ENCODE peak calls at places on chromosome 22, in nine cellular contexts. B is pancreas, A is HepG2, D is foreskin fibroblast, V is thoracic aorta, L is tibial nerve, Y is esophagus squamous epithelium, Q is tibial artery, I is brain microvascular endothelial cell. H is an unnamed sample.
A peak's percentile ranks its signal among the peaks of the same experiment; 100 is the strongest.

GRCh38 chr22:24423519-24424000 is 3.8 kb upstream of the ADORA2A start:
- DNase-seq in B (no peak), Q (no peak), D (peak; percentile 65), A (no peak), I (no peak), Y (no peak), L (no peak), V (no peak), H (peak; percentile 33)

GRCh38 chr22:17218341-17218740 is 894 bp downstream of the ADA2 start:
- DNase-seq in Q (no peak), Y (no peak), I (no peak), L (no peak), D (no peak), V (no peak), B (no peak), A (no peak), H (no peak)

GRCh38 chr22:45064313-45065268 is 54.8 kb upstream of the PHF21B start:
- DNase-seq in V (no peak), Q (no peak), I (peak; percentile 73), L (no peak), A (no peak), B (no peak), Y (no peak), D (peak; percentile 85), H (peak; percentile 78)

GRCh38 chr22:32204211-32204855 is 540 bp downstream of the RFPL2 start:
- DNase-seq in D (no peak), I (no peak), B (no peak), Y (no peak), L (no peak), Q (no peak), V (no peak), A (peak; percentile 9), H (no peak)

GRCh38 chr22:34111210-34111824 is 191.0 kb upstream of the LARGE1 start:
- DNase-seq in L (no peak), B (no peak), A (peak; percentile 22), V (no peak), Q (no peak), I (no peak), Y (no peak), D (peak; percentile 1), H (peak; percentile 40)

GRCh38 chr22:35839811-35840739 is 122.4 kb downstream of the APOL5 start:
- DNase-seq in D (peak; percentile 99), L (peak; percentile 63), V (peak; percentile 76), B (peak; percentile 80), I (peak; percentile 95), A (no peak), Q (peak; percentile 90), Y (peak; percentile 22), H (peak; percentile 99)

GRCh38 chr22:25364281-25364680 is 144.8 kb downstream of the CRYBB2 start:
- DNase-seq in Q (peak; percentile 52), B (no peak), L (peak; percentile 4), V (no peak), Y (no peak), A (no peak), D (no peak), I (no peak), H (no peak)

GRCh38 chr22:24761888-24762675 is 12.4 kb downstream of the PIWIL3 start:
- DNase-seq in D (peak; percentile 9), V (no peak), Y (no peak), B (no peak), L (no peak), A (no peak), I (no peak), Q (no peak), H (peak; percentile 84)

GRCh38 chr22:19843857-19844422 is 10.7 kb downstream of the GNB1L start:
- DNase-seq in Q (no peak), Y (no peak), L (no peak), V (no peak), A (no peak), D (no peak), I (no peak), B (no peak), H (no peak)

GRCh38 chr22:19846620-19847344 is 7.9 kb downstream of the GNB1L start:
- DNase-seq in Y (no peak), A (no peak), D (no peak), L (no peak), I (no peak), B (no peak), Q (no peak), V (no peak), H (no peak)

GRCh38 chr22:19843107-19843856 is 11.4 kb downstream of the GNB1L start:
- DNase-seq in V (no peak), A (no peak), L (no peak), Y (no peak), I (no peak), D (no peak), Q (no peak), B (no peak), H (no peak)

GRCh38 chr22:19845369-19845722 is 9.3 kb downstream of the GNB1L start:
- DNase-seq in Y (no peak), V (no peak), A (no peak), L (no peak), I (no peak), D (no peak), B (no peak), Q (no peak), H (no peak)

DNA sequence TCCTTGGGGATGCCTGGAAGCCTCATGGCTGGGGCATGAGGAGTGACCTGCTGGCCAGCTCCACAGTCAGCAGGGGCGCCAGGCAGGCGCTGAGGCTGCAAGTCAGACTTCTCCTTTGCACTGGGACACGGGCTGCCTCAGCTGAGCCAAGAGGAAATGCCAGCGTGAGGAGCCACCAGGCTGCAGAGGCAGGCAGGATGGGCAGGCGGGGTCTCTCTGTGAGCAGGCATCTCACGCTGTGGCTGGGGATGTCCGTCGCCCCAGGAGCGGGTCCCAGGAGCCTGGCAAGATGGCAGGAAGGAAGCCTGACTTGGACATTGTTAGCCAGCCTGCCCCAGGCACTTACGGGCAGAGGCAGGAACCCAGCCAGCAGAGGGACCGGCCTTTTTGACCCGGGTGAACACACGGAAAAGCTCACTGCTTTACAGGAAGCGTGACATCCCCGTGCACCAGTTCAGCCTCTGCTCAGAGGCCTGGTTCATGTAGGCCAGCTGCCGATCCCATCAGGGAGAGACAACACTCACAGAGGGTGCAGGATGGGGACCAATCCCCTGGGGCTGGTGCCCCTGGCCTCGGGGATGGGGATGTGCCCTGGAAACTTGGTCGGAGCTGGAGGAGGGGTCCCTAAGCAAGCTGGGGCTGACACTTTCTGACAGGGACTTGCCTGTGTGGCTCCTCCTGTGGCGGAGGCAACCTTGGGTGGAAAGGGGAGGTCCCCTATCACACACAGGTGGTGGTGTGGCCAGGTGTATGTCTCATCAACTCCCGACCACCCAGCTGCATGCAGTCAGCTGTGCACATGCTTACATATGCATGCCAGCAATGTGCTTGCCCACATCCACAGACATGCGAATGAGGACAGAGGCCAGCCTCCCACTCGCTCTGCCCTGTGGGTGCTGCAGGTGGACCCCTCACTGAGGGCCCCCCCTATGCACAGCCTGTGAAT is 10.0 kb downstream of the GNB1L start:
- DNase-seq in L (no peak), Y (no peak), V (no peak), A (no peak), B (no peak), D (peak; percentile 87), I (peak; percentile 33), Q (peak; percentile 83), H (peak; percentile 67)
- H3K4me3 ChIP-seq in L (no peak overlapping the region), Y (peak overlapping the region; percentile 21), V (peak overlapping the region; percentile 48), A (no peak overlapping the region), B (no peak overlapping the region), D (no peak overlapping the region), I (no peak overlapping the region), Q (peak overlapping the region; percentile 17), H (no peak overlapping the region)

DNA sequence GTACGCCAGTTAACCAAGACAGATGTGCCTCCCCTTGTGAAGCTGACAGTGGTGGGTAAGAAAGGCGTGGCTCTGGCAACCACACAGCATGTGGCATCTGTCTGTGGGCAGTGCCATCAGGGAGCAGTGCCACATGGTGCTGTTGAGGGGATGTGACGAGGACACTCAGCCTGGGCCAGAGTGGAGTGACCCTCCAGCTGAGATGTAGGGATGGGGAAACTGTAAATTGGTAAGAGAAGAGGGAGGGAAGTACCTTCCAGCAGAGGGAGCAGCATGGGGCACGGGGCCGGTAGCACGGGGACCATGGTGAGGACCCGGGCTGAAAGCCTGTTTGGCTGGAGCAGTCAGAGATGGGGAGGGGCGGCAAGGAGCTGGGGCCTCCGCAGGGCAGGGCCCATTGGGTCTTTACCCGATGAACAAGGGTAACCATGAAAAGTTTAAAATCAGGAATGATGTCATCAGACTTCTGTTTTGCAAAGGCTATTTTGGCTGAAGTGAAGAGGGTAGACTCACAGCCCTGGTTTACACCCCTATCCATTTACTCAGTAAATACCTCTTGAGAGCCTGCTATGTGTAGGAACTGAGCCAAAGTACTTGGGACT is 10.4 kb downstream of the TMPRSS6 start:
- DNase-seq in I (no peak), Y (no peak), Q (no peak), B (no peak), V (no peak), D (no peak), A (no peak), L (no peak), H (no peak)
- TF ChIP-seq CTCF in I (peak; percentile 47), Y (no peak), Q (no peak), B (no peak), V (no peak), D (peak; percentile 3), A (peak; percentile 32), L (no peak), H (no peak)

GRCh38 chr22:30573594-30574094 is 821 bp downstream of the GAL3ST1 start:
- DNase-seq in Q (no peak), I (no peak), B (peak; percentile 42), D (no peak), L (no peak), V (no peak), A (no peak), Y (no peak), H (no peak)
- H3K4me3 ChIP-seq in Q (no peak overlapping the region), I (no peak overlapping the region), B (no peak overlapping the region), D (no peak overlapping the region), L (peak overlapping the region; percentile 54), V (no peak overlapping the region), A (peak overlapping the region; percentile 62), Y (no peak overlapping the region), H (no peak overlapping the region)

GRCh38 chr22:49196046-49196511 is 631.6 kb downstream of the BRD1 start:
- DNase-seq in B (no peak), D (no peak), L (no peak), A (no peak), Q (peak; percentile 56), Y (no peak), I (no peak), V (no peak), H (no peak)

GRCh38 chr22:49197500-49197899 is 630.2 kb downstream of the BRD1 start:
- DNase-seq in B (no peak), I (no peak), D (no peak), Y (no peak), A (no peak), Q (peak; percentile 38), V (no peak), L (no peak), H (no peak)

GRCh38 chr22:49198705-49199084 is 629.0 kb downstream of the BRD1 start:
- DNase-seq in A (no peak), L (no peak), V (no peak), Y (no peak), Q (peak; percentile 47), B (peak; percentile 9), I (no peak), D (no peak), H (no peak)

GRCh38 chr22:49199224-49199623 is 628.4 kb downstream of the BRD1 start:
- DNase-seq in A (no peak), Y (no peak), B (peak; percentile 1), I (no peak), Q (peak; percentile 32), D (no peak), L (no peak), V (no peak), H (no peak)

DNA sequence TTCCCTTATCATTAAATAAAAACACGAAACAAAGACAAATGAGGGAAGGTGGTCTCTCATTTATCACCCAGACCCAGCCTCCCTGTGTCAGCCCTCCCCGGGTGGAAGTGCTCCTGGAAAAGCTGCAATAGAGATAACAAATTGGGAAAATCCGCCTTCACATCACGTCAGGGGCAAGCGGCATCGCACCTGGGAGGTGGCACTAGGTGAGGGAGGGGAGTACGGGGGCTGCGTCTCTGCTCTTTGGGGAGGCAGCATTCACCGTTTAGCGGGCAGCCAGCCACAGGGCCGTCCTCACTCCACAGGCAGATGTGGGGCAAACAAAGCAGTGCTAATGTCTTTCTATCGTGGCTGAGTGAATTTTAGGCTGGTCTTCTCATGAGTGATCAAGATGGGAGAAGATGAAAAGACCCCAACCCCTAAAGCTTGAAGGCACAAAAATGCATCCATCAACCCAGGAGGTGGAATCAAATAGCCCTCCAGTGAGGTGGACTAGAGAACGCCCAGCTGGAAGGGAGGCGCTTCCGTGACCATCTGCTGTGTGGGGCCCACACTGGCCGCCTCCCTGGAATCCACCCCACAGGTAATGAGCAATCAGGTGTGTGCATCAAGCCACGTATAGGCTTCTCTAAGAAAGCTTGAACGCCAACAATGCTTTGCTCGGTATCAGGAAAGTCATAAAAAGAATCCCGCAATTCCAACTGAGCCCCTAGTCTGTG is 629.5 kb downstream of the BRD1 start:
- DNase-seq in L (no peak), B (peak; percentile 0), I (no peak), V (no peak), D (no peak), Q (peak; percentile 16), Y (no peak), A (no peak), H (no peak)
- TF ChIP-seq CTCF in L (no peak), B (no peak), I (no peak), V (no peak), D (no peak), Q (no peak), Y (no peak), A (no peak), H (no peak)

H was measured in cardiac fibroblast.